ENCODE peak calls at places on chromosomes 4 and X, in six cellular contexts. X is left lung; F is mesothelial cell of epicardium; A is CD4-positive, alpha-beta T cell; P is GM13976; H is GM20000. M is an unnamed sample.

GRCh38 chr4:24513718-24514117 is 70.6 kb downstream of the DHX15 start:
- DNase-seq in P (no peak), H (no peak), X (no peak), F (no peak), A (no peak), M (no peak)

GRCh38 chr4:154073107-154073817 is 284.4 kb upstream of the SFRP2 start:
- DNase-seq in X (no peak), A (no peak), F (no peak), P (no peak), H (no peak), M (no peak)

GRCh38 chr4:139331185-139331584 is 28.9 kb upstream of the NDUFC1 start:
- DNase-seq in H (no peak), F (no peak), A (no peak), P (no peak), X (no peak), M (no peak)

GRCh38 chr4:6625256-6625655 is 15.2 kb upstream of the MRFAP1 start:
- DNase-seq in X (no peak), P (no peak), F (no peak), H (no peak), A (no peak), M (peak; percentile 22)

GRCh38 chr4:1058198-1058996 is 47.0 kb downstream of the FGFRL1 start:
- DNase-seq in X (peak; percentile 65), H (no peak), P (no peak), F (no peak), A (no peak), M (no peak)

GRCh38 chr4:129344058-129344457 is 248.1 kb downstream of the C4orf33 start:
- DNase-seq in P (peak; percentile 16), X (no peak), A (no peak), H (peak; percentile 5), F (no peak), M (no peak)

GRCh38 chrX:14946721-14947120 is 73.5 kb downstream of the MOSPD2 start:
- DNase-seq in X (no peak), H (no peak), P (no peak), A (no peak), F (no peak), M (no peak)

GRCh38 chr4:186819357-186820086 is 95.9 kb upstream of the FAT1 start:
- DNase-seq in X (no peak), P (no peak), F (no peak), A (no peak), H (no peak), M (no peak)

GRCh38 chr4:79823148-79823763 is 249.8 kb downstream of the ANTXR2 start:
- DNase-seq in X (no peak), P (no peak), H (no peak), A (no peak), F (no peak), M (no peak)

GRCh38 chrX:153688534-153688899 is 791 bp downstream of the SLC6A8 start:
- DNase-seq in F (no peak), P (no peak), H (no peak), A (no peak), X (no peak), M (no peak)

GRCh38 chrX:47146121-47146935 is 1.3 kb downstream of the RBM10 start:
- DNase-seq in X (no peak), H (no peak), A (no peak), P (no peak), F (no peak), M (no peak)

GRCh38 chrX:50211510-50211909 is 6.9 kb downstream of the CCNB3 start:
- DNase-seq in F (no peak), X (no peak), H (no peak), A (no peak), P (no peak), M (no peak)

GRCh38 chrX:65601530-65602281 is 65.7 kb upstream of the MSN start:
- DNase-seq in X (peak; percentile 75), P (no peak), A (peak; percentile 38), F (no peak), H (no peak), M (no peak)

GRCh38 chr4:72387959-72388358 is 181.1 kb downstream of the ADAMTS3 start:
- DNase-seq in P (no peak), X (peak; percentile 21), H (no peak), A (no peak), F (no peak), M (no peak)

GRCh38 chr4:161522031-161522430 is 641.8 kb downstream of the FSTL5 start:
- DNase-seq in F (no peak), P (no peak), X (no peak), H (no peak), A (no peak), M (no peak)

GRCh38 chr4:118749347-118749988 is 64.3 kb downstream of the METTL14 start:
- DNase-seq in X (no peak), H (no peak), F (no peak), P (no peak), A (no peak), M (no peak)

GRCh38 chrX:30620980-30621716 is 32.1 kb upstream of the GK start:
- DNase-seq in F (no peak), P (no peak), X (no peak), H (no peak), A (no peak), M (no peak)

GRCh38 chr4:39043058-39043696 is 11.0 kb upstream of the TMEM156 start:
- DNase-seq in F (no peak), P (no peak), A (no peak), H (no peak), X (no peak), M (no peak)

GRCh38 chr4:39044364-39044946 is 12.2 kb upstream of the TMEM156 start:
- DNase-seq in H (peak; percentile 92), A (peak; percentile 92), X (peak; percentile 97), F (peak; percentile 85), P (peak; percentile 90), M (no peak)

GRCh38 chr4:39044947-39045734 is 12.9 kb upstream of the TMEM156 start:
- DNase-seq in H (no peak), A (peak; percentile 28), X (no peak), F (peak; percentile 55), P (peak; percentile 60), M (no peak)

GRCh38 chr4:39042365-39042764 is 10.2 kb upstream of the TMEM156 start:
- DNase-seq in F (no peak), X (no peak), A (no peak), H (no peak), P (no peak), M (no peak)

DNA sequence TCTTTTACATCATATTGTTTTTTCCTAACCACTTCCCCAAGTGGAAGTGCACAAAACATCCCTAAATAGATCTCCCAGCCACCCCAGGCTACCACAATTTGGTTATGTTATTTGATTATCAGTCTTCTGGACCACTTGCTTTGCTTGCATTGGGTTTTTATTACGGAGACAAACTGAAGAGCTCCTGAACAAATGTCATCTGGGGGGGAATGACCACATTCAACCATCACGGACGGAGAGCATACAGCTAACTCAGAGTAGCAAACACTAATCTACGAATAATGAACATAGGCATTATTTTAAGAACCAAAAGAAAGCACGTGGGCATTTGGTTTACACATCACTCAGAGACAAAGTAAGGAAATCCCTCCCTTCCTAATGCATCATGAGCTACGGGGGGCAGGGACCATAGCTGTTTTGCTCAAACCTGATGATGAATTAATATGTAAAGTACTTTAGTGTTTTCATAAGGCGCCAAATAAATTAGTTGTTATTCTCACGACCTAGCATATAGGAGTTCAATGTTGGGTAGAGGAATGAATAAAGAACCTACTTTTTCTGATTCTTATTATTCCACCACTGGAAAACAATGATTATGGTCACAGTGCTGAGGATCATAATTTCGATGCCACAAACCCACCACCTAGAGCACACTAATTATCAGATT is 11.6 kb upstream of the TMEM156 start:
- DNase-seq in H (peak; percentile 41), X (no peak), F (no peak), A (no peak), P (peak; percentile 39), M (no peak)
- TF ChIP-seq CTCF in H (no peak), X (no peak), F (no peak), A (no peak), P (no peak), M (no peak)

GRCh38 chr4:74996996-74997395 is 64.1 kb downstream of the PARM1 start:
- DNase-seq in P (no peak), F (no peak), X (no peak), A (no peak), H (no peak), M (no peak)
- TF ChIP-seq CTCF in P (no peak), F (no peak), X (no peak), A (no peak), H (no peak), M (no peak)

GRCh38 chr4:105206214-105206613 is 59.5 kb downstream of the TET2 start:
- DNase-seq in P (no peak), F (no peak), X (no peak), H (no peak), A (no peak), M (no peak)
- TF ChIP-seq CTCF in P (no peak), F (no peak), X (no peak), H (no peak), A (no peak), M (no peak)

GRCh38 chrX:9273744-9274143 is 191.1 kb upstream of the TBL1X start:
- DNase-seq in F (no peak), A (no peak), P (no peak), X (no peak), H (no peak), M (no peak)

GRCh38 chrX:9267415-9267814 is 197.4 kb upstream of the TBL1X start:
- DNase-seq in X (no peak), F (no peak), A (no peak), P (no peak), H (no peak), M (no peak)

GRCh38 chrX:9269134-9269533 is 195.7 kb upstream of the TBL1X start:
- DNase-seq in A (no peak), P (no peak), X (no peak), F (no peak), H (no peak), M (no peak)

DNA sequence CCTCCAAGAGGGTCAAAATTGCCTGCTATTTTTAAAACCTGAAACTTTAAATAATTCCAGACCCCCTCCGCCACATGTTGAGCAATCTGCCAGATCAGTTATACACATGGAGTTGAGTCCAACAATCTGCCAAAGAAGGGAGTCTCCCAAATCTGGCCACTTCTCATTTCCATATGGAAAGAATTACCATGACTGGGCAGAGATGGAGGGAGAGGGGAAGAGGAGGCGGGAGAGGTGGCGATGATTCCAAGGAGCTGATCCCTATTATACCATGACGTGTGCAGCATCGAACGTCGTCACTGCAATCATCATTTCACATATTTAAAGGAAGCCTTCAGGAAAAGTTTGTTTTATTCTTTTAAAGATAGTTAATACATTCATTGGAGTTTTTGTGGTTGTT is 192.7 kb upstream of the TBL1X start:
- DNase-seq in A (no peak), F (no peak), P (no peak), H (no peak), X (no peak), M (no peak)
- TF ChIP-seq CTCF in A (no peak), F (no peak), P (no peak), H (no peak), X (no peak), M (no peak)

M was measured in chondrocyte.